ENCODE peak calls at places on chromosomes 11 and 22, in ten cellular contexts. J is left lung, R is cardiac fibroblast, Z is fibroblast of pulmonary artery, U is upper lobe of right lung, F is GM20000, K is psoas muscle, E is AG10803, O is AG09309, M is mesothelial cell of epicardium. I is an unnamed sample.

GRCh38 chr11:103035656-103036434 is 56.1 kb downstream of the DCUN1D5 start:
- DNase-seq in J (no peak), R (peak), Z (peak), U (no peak), F (peak), K (no peak), E (peak), O (peak), M (no peak), I (peak)

GRCh38 chr11:19429108-19429760 is 188.5 kb upstream of the E2F8 start:
- DNase-seq in J (no peak), R (no peak), Z (no peak), U (no peak), F (no peak), K (no peak), E (no peak), O (no peak), M (no peak), I (no peak)

GRCh38 chr22:44430716-44431115 is 67.3 kb downstream of the RTL6 start:
- DNase-seq in J (no peak), R (no peak), Z (no peak), U (peak), F (no peak), K (no peak), E (no peak), O (no peak), M (no peak), I (no peak)

GRCh38 chr11:110763249-110764011 is 51.2 kb upstream of the ARHGAP20 start:
- DNase-seq in J (peak), R (peak), Z (peak), U (no peak), F (no peak), K (no peak), E (peak), O (peak), M (no peak), I (peak)

GRCh38 chr11:102390667-102391449 is 43.8 kb downstream of the BIRC2 start:
- DNase-seq in J (peak), R (peak), Z (peak), U (no peak), F (peak), K (peak), E (peak), O (peak), M (no peak), I (peak)

GRCh38 chr11:5684627-5685362 is at the start of gene TRIM5:
- DNase-seq in J (peak), R (peak), Z (peak), U (peak), F (peak), K (peak), E (peak), O (peak), M (peak), I (peak)

GRCh38 chr11:9330387-9331384 is 16.3 kb upstream of the TMEM41B start:
- DNase-seq in J (no peak), R (peak), Z (no peak), U (no peak), F (no peak), K (no peak), E (peak), O (peak), M (no peak), I (peak)

GRCh38 chr11:46335858-46336600 is 11.2 kb upstream of the DGKZ start:
- DNase-seq in J (no peak), R (no peak), Z (no peak), U (no peak), F (no peak), K (no peak), E (no peak), O (no peak), M (no peak), I (no peak)

GRCh38 chr22:36701941-36702640 is 1.5 kb downstream of the CACNG2 start:
- DNase-seq in J (no peak), R (no peak), Z (no peak), U (no peak), F (no peak), K (no peak), E (no peak), O (no peak), M (no peak), I (no peak)

GRCh38 chr22:23856721-23857605 is 712 bp upstream of the SLC2A11 start:
- DNase-seq in J (peak), R (peak), Z (peak), U (peak), F (no peak), K (peak), E (peak), O (no peak), M (no peak), I (peak)

GRCh38 chr11:88631497-88631896 is 294.0 kb upstream of the CTSC start:
- DNase-seq in J (no peak), R (peak), Z (no peak), U (no peak), F (no peak), K (no peak), E (no peak), O (no peak), M (no peak), I (peak)

GRCh38 chr11:84819128-84819527 is 808.0 kb downstream of the DLG2 start:
- DNase-seq in J (no peak), R (peak), Z (peak), U (no peak), F (no peak), K (no peak), E (peak), O (no peak), M (no peak), I (peak)

GRCh38 chr22:29308148-29308790 is 1.8 kb downstream of the GAS2L1 start:
- DNase-seq in J (peak), R (no peak), Z (no peak), U (no peak), F (peak), K (no peak), E (no peak), O (no peak), M (no peak), I (no peak)

GRCh38 chr11:128210148-128210940 is 377.0 kb downstream of the ETS1 start:
- DNase-seq in J (no peak), R (peak), Z (peak), U (no peak), F (no peak), K (no peak), E (peak), O (peak), M (no peak), I (peak)

GRCh38 chr22:31629741-31630184 is 32.3 kb downstream of the PISD start:
- DNase-seq in J (peak), R (no peak), Z (no peak), U (no peak), F (no peak), K (no peak), E (no peak), O (no peak), M (no peak), I (no peak)

GRCh38 chr11:106917973-106918372 is 100.3 kb downstream of the GUCY1A2 start:
- DNase-seq in J (no peak), R (peak), Z (peak), U (no peak), F (peak), K (no peak), E (no peak), O (no peak), M (no peak), I (no peak)
- TF ChIP-seq CTCF in J (no peak), R (peak), Z (peak), U (peak), F (peak), K (no peak), E (peak), O (peak), M (no peak), I (peak)

DNA sequence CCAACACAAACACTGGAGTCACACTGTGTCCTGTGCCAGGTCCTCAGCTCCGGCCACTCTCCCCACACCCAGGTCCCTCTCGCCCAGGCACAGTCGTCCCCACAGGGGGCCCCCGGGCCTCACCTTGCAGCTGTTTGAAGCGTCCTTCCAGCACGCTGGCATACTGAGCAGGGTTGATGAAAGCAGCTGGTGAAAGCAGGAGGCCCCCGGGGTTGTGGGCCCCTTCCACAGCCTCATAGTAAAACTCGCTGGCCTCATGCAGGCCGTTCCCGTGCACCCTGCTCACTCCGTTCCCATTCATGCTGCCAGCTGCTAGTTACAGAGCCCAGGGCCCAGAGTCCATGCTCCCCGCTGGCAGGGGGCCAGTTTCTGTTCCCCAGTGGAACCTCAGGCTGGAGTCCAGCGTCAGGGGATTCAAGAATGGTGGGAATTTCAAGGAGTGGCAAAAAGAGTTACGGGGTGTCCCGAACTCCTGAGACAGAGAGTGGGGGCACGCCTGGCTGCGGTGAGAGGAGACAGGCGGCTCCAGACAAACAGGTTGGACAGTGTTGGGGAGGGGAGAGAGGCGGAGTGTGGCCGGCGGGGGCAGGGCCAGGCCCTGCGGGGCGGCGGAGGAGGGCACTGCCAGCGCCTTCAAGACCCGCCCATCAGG is 10.6 kb downstream of the SPTBN2 start:
- DNase-seq in J (no peak), R (no peak), Z (no peak), U (peak), F (no peak), K (no peak), E (no peak), O (no peak), M (peak), I (no peak)
- TF ChIP-seq CTCF in J (no peak), R (peak), Z (no peak), U (no peak), F (no peak), K (no peak), E (no peak), O (no peak), M (no peak), I (no peak)

GRCh38 chr11:36622431-36623136 is 24.5 kb upstream of the RAG2 start:
- DNase-seq in J (no peak), R (peak), Z (peak), U (no peak), F (peak), K (no peak), E (peak), O (no peak), M (no peak), I (peak)
- TF ChIP-seq CTCF in J (no peak), R (peak), Z (peak), U (peak), F (no peak), K (peak), E (peak), O (peak), M (no peak), I (peak)

GRCh38 chr11:29336727-29337212 is 680.1 kb downstream of the KCNA4 start:
- DNase-seq in J (no peak), R (peak), Z (peak), U (no peak), F (no peak), K (no peak), E (peak), O (no peak), M (no peak), I (peak)

GRCh38 chr11:29334781-29335140 is 682.1 kb downstream of the KCNA4 start:
- DNase-seq in J (no peak), R (no peak), Z (no peak), U (no peak), F (no peak), K (no peak), E (peak), O (no peak), M (no peak), I (no peak)

GRCh38 chr11:29328961-29329441 is 687.8 kb downstream of the KCNA4 start:
- DNase-seq in J (no peak), R (peak), Z (peak), U (no peak), F (peak), K (no peak), E (peak), O (no peak), M (no peak), I (peak)

GRCh38 chr11:29333993-29334780 is 682.6 kb downstream of the KCNA4 start:
- DNase-seq in J (no peak), R (peak), Z (peak), U (no peak), F (peak), K (no peak), E (peak), O (no peak), M (no peak), I (peak)
- TF ChIP-seq CTCF in J (peak), R (peak), Z (peak), U (peak), F (no peak), K (peak), E (peak), O (peak), M (peak), I (peak)

I was measured in astrocyte of the spinal cord.